ENCODE peak calls at places on chromosomes 4 and X, in five cellular contexts. V, I, E, S and Z are unnamed samples.

GRCh38 chr4:24770111-24770584 is 25.2 kb upstream of the SOD3 start:
- DNase-seq in V (no peak), I (no peak), E (no peak), S (peak; percentile 55), Z (no peak)

GRCh38 chr4:8255698-8256441 is 13.7 kb upstream of the HTRA3 start:
- DNase-seq in V (no peak), I (no peak), E (no peak), S (no peak), Z (no peak)

GRCh38 chr4:165537028-165537648 is 158.3 kb downstream of the CPE start:
- DNase-seq in V (peak; percentile 17), I (peak; percentile 57), E (no peak), S (peak; percentile 40), Z (peak; percentile 56)

GRCh38 chrX:48891402-48892288 is 5.9 kb downstream of the TIMM17B start:
- DNase-seq in V (peak; percentile 81), I (peak; percentile 78), E (peak; percentile 82), S (peak; percentile 90), Z (peak; percentile 64)

GRCh38 chr4:77582716-77583115 is 22.9 kb upstream of the CXCL13 start:
- DNase-seq in V (no peak), I (no peak), E (no peak), S (no peak), Z (no peak)

GRCh38 chr4:148164529-148164928 is 277.7 kb downstream of the NR3C2 start:
- DNase-seq in V (peak; percentile 12), I (no peak), E (no peak), S (no peak), Z (no peak)

GRCh38 chr4:681736-682451 is 7.1 kb downstream of the SLC49A3 start:
- DNase-seq in V (peak; percentile 57), I (peak; percentile 27), E (no peak), S (no peak), Z (peak; percentile 84)

GRCh38 chrX:46837543-46838481 is 969 bp downstream of the RP2 start:
- DNase-seq in V (no peak), I (peak; percentile 6), E (no peak), S (peak; percentile 41), Z (no peak)

GRCh38 chr4:184538023-184538599 is 63.8 kb upstream of the IRF2 start:
- DNase-seq in V (peak; percentile 62), I (peak; percentile 53), E (peak; percentile 90), S (peak; percentile 89), Z (peak; percentile 65)

GRCh38 chr4:24598025-24598424 is 13.7 kb upstream of the DHX15 start:
- DNase-seq in V (no peak), I (no peak), E (no peak), S (peak; percentile 89), Z (no peak)

GRCh38 chr4:109730294-109731051 is 603 bp upstream of the PLA2G12A start:
- DNase-seq in V (peak; percentile 50), I (peak; percentile 33), E (peak; percentile 63), S (peak; percentile 66), Z (peak; percentile 62)

GRCh38 chr4:13483142-13484044 is 747 bp downstream of the RAB28 start:
- DNase-seq in V (peak; percentile 4), I (peak; percentile 26), E (no peak), S (peak; percentile 74), Z (peak; percentile 46)